ENCODE peak calls at places on chromosomes 3 and 15, in five cellular contexts. One of them, this sample, is unnamed.
A peak's percentile ranks its signal among the peaks of the same experiment; 100 is the strongest.

GRCh38 chr3:31762888-31763351 is 218.1 kb downstream of the OSBPL10 start:
- DNase-seq in AG04450: no peak
- DNase-seq in head of caudate nucleus: no peak
- DNase-seq in lower lobe of right lung: no peak
- DNase-seq in choroid plexus epithelial cell: no peak
- DNase-seq in this sample: no peak

GRCh38 chr3:50617096-50617791 is at the start of gene MAPKAPK3:
- DNase-seq in AG04450: no peak
- DNase-seq in head of caudate nucleus: no peak
- DNase-seq in lower lobe of right lung: no peak
- DNase-seq in choroid plexus epithelial cell: no peak
- DNase-seq in this sample: peak; percentile 89

GRCh38 chr3:165070682-165071081 is 7.6 kb downstream of the SI start:
- DNase-seq in AG04450: no peak
- DNase-seq in head of caudate nucleus: no peak
- DNase-seq in lower lobe of right lung: no peak
- DNase-seq in choroid plexus epithelial cell: no peak
- DNase-seq in this sample: no peak

GRCh38 chr3:184229424-184230080 is at the start of gene VWA5B2:
- DNase-seq in AG04450: no peak
- DNase-seq in head of caudate nucleus: no peak
- DNase-seq in lower lobe of right lung: peak; percentile 66
- DNase-seq in choroid plexus epithelial cell: peak; percentile 14
- DNase-seq in this sample: no peak

GRCh38 chr3:127031046-127031810 is 48.3 kb downstream of the PLXNA1 start:
- DNase-seq in AG04450: no peak
- DNase-seq in head of caudate nucleus: no peak
- DNase-seq in lower lobe of right lung: no peak
- DNase-seq in choroid plexus epithelial cell: no peak
- DNase-seq in this sample: no peak

GRCh38 chr3:196602673-196603072 is 34.2 kb downstream of the FBXO45 start:
- DNase-seq in AG04450: no peak
- DNase-seq in head of caudate nucleus: no peak
- DNase-seq in lower lobe of right lung: no peak
- DNase-seq in choroid plexus epithelial cell: no peak
- DNase-seq in this sample: no peak

GRCh38 chr3:158808697-158809096 is 6.8 kb downstream of the MFSD1 start:
- DNase-seq in AG04450: no peak
- DNase-seq in head of caudate nucleus: no peak
- DNase-seq in lower lobe of right lung: no peak
- DNase-seq in choroid plexus epithelial cell: peak; percentile 63
- DNase-seq in this sample: no peak

GRCh38 chr3:46469680-46470357 is 5.1 kb upstream of the LTF start:
- DNase-seq in AG04450: no peak
- DNase-seq in head of caudate nucleus: no peak
- DNase-seq in lower lobe of right lung: no peak
- DNase-seq in choroid plexus epithelial cell: no peak
- DNase-seq in this sample: peak; percentile 53

GRCh38 chr3:115245437-115245836 is 98.3 kb upstream of the ZBTB20 start:
- DNase-seq in AG04450: peak; percentile 76
- DNase-seq in head of caudate nucleus: no peak
- DNase-seq in lower lobe of right lung: no peak
- DNase-seq in choroid plexus epithelial cell: peak; percentile 86
- DNase-seq in this sample: peak; percentile 82

GRCh38 chr3:127546970-127547733 is 43.4 kb downstream of the TPRA1 start:
- DNase-seq in AG04450: no peak
- DNase-seq in head of caudate nucleus: no peak
- DNase-seq in lower lobe of right lung: no peak
- DNase-seq in choroid plexus epithelial cell: no peak
- DNase-seq in this sample: peak; percentile 76

GRCh38 chr15:100663550-100664335 is 61.4 kb downstream of the ASB7 start:
- DNase-seq in AG04450: no peak
- DNase-seq in head of caudate nucleus: no peak
- DNase-seq in lower lobe of right lung: no peak
- DNase-seq in choroid plexus epithelial cell: peak; percentile 52
- DNase-seq in this sample: no peak

GRCh38 chr15:91243806-91244205 is 143.7 kb downstream of the SV2B start:
- DNase-seq in AG04450: no peak
- DNase-seq in head of caudate nucleus: no peak
- DNase-seq in lower lobe of right lung: no peak
- DNase-seq in choroid plexus epithelial cell: no peak
- DNase-seq in this sample: no peak

GRCh38 chr3:119602676-119603075 is 5.0 kb downstream of the PLA1A start:
- DNase-seq in AG04450: no peak
- DNase-seq in head of caudate nucleus: no peak
- DNase-seq in lower lobe of right lung: no peak
- DNase-seq in choroid plexus epithelial cell: no peak
- DNase-seq in this sample: no peak

GRCh38 chr3:50777680-50778079 is 103.0 kb downstream of the DOCK3 start:
- DNase-seq in AG04450: no peak
- DNase-seq in head of caudate nucleus: no peak
- DNase-seq in lower lobe of right lung: no peak
- DNase-seq in choroid plexus epithelial cell: no peak
- DNase-seq in this sample: no peak

GRCh38 chr15:68149059-68149458 is 56.1 kb downstream of the CALML4 start:
- DNase-seq in AG04450: no peak
- DNase-seq in head of caudate nucleus: no peak
- DNase-seq in lower lobe of right lung: no peak
- DNase-seq in choroid plexus epithelial cell: peak; percentile 52
- DNase-seq in this sample: no peak

GRCh38 chr15:62190257-62190656 is 25.2 kb upstream of the C2CD4B start:
- DNase-seq in AG04450: no peak
- DNase-seq in head of caudate nucleus: no peak
- DNase-seq in lower lobe of right lung: no peak
- DNase-seq in choroid plexus epithelial cell: no peak
- DNase-seq in this sample: no peak

GRCh38 chr3:135412475-135412874 is 553.1 kb upstream of the PPP2R3A start:
- DNase-seq in AG04450: no peak
- DNase-seq in head of caudate nucleus: no peak
- DNase-seq in lower lobe of right lung: no peak
- DNase-seq in choroid plexus epithelial cell: no peak
- DNase-seq in this sample: no peak

GRCh38 chr3:152438706-152439105 is 170.0 kb downstream of the MBNL1 start:
- DNase-seq in AG04450: no peak
- DNase-seq in head of caudate nucleus: no peak
- DNase-seq in lower lobe of right lung: no peak
- DNase-seq in choroid plexus epithelial cell: no peak
- DNase-seq in this sample: no peak

GRCh38 chr3:23175361-23176073 is 27.6 kb upstream of the UBE2E2 start:
- DNase-seq in AG04450: no peak
- DNase-seq in head of caudate nucleus: no peak
- DNase-seq in lower lobe of right lung: no peak
- DNase-seq in choroid plexus epithelial cell: no peak
- DNase-seq in this sample: no peak

GRCh38 chr3:160183375-160184076 is 41.7 kb upstream of the C3orf80 start:
- DNase-seq in AG04450: no peak
- DNase-seq in head of caudate nucleus: no peak
- DNase-seq in lower lobe of right lung: no peak
- DNase-seq in choroid plexus epithelial cell: peak; percentile 32
- DNase-seq in this sample: no peak

GRCh38 chr3:197372076-197372661 is 73.8 kb upstream of the DLG1 start:
- DNase-seq in AG04450: peak; percentile 69
- DNase-seq in head of caudate nucleus: no peak
- DNase-seq in lower lobe of right lung: no peak
- DNase-seq in choroid plexus epithelial cell: peak; percentile 92
- DNase-seq in this sample: peak; percentile 14

GRCh38 chr3:192747145-192747544 is 19.8 kb upstream of the FGF12 start:
- DNase-seq in AG04450: no peak
- DNase-seq in head of caudate nucleus: no peak
- DNase-seq in lower lobe of right lung: no peak
- DNase-seq in choroid plexus epithelial cell: no peak
- DNase-seq in this sample: no peak

GRCh38 chr3:130976706-130977105 is 49.9 kb downstream of the ASTE1 start:
- DNase-seq in AG04450: no peak
- DNase-seq in head of caudate nucleus: no peak
- DNase-seq in lower lobe of right lung: no peak
- DNase-seq in choroid plexus epithelial cell: no peak
- DNase-seq in this sample: no peak

GRCh38 chr3:157755254-157755653 is 252.0 kb upstream of the VEPH1 start:
- DNase-seq in AG04450: no peak
- DNase-seq in head of caudate nucleus: no peak
- DNase-seq in lower lobe of right lung: no peak
- DNase-seq in choroid plexus epithelial cell: peak; percentile 17
- DNase-seq in this sample: no peak

GRCh38 chr3:128415110-128415772 is 51.4 kb downstream of the DNAJB8 start:
- DNase-seq in AG04450: no peak
- DNase-seq in head of caudate nucleus: no peak
- DNase-seq in lower lobe of right lung: no peak
- DNase-seq in choroid plexus epithelial cell: no peak
- DNase-seq in this sample: no peak

GRCh38 chr15:67201136-67201535 is 53.3 kb downstream of the AAGAB start:
- DNase-seq in AG04450: no peak
- DNase-seq in head of caudate nucleus: no peak
- DNase-seq in lower lobe of right lung: no peak
- DNase-seq in choroid plexus epithelial cell: peak; percentile 47
- DNase-seq in this sample: no peak

This sample was measured in posterior vena cava.